ENCODE peak calls at places on chromosomes 7 and 10, in seven cellular contexts. One of them, this sample, is unnamed.

GRCh38 chr7:28239823-28240204 is 59.2 kb upstream of the JAZF1 start:
- DNase-seq in mesendoderm: no peak
- DNase-seq in right lobe of liver: no peak
- DNase-seq in heart left ventricle: no peak
- DNase-seq in MM.1S: no peak
- DNase-seq in tibial nerve: no peak
- DNase-seq in mammary epithelial cell: no peak
- DNase-seq in this sample: no peak

GRCh38 chr10:123445336-123445735 is 220.8 kb upstream of the GPR26 start:
- DNase-seq in tibial nerve: no peak
- DNase-seq in MM.1S: no peak
- DNase-seq in mammary epithelial cell: peak; percentile 8
- DNase-seq in mesendoderm: no peak
- DNase-seq in heart left ventricle: no peak
- DNase-seq in right lobe of liver: no peak
- DNase-seq in this sample: no peak

GRCh38 chr7:129771201-129771927 is 159.8 kb downstream of the NRF1 start:
- DNase-seq in MM.1S: no peak
- DNase-seq in tibial nerve: no peak
- DNase-seq in mammary epithelial cell: no peak
- DNase-seq in right lobe of liver: no peak
- DNase-seq in heart left ventricle: no peak
- DNase-seq in mesendoderm: no peak
- DNase-seq in this sample: no peak

GRCh38 chr7:76368190-76368589 is 9.4 kb upstream of the YWHAG start:
- DNase-seq in MM.1S: no peak
- DNase-seq in tibial nerve: no peak
- DNase-seq in mesendoderm: no peak
- DNase-seq in mammary epithelial cell: no peak
- DNase-seq in right lobe of liver: no peak
- DNase-seq in heart left ventricle: no peak
- DNase-seq in this sample: no peak

GRCh38 chr10:60388709-60389241 is 900 bp downstream of the ANK3 start:
- DNase-seq in MM.1S: no peak
- DNase-seq in mesendoderm: peak; percentile 21
- DNase-seq in right lobe of liver: no peak
- DNase-seq in heart left ventricle: no peak
- DNase-seq in mammary epithelial cell: no peak
- DNase-seq in tibial nerve: no peak
- DNase-seq in this sample: no peak

GRCh38 chr7:26743205-26743604 is 121.2 kb downstream of the SKAP2 start:
- DNase-seq in mammary epithelial cell: no peak
- DNase-seq in MM.1S: no peak
- DNase-seq in tibial nerve: no peak
- DNase-seq in heart left ventricle: no peak
- DNase-seq in right lobe of liver: no peak
- DNase-seq in mesendoderm: no peak
- DNase-seq in this sample: no peak

GRCh38 chr10:49297818-49298665 is 928 bp upstream of the C10orf71 start:
- DNase-seq in tibial nerve: no peak
- DNase-seq in mammary epithelial cell: no peak
- DNase-seq in right lobe of liver: no peak
- DNase-seq in heart left ventricle: no peak
- DNase-seq in MM.1S: no peak
- DNase-seq in mesendoderm: peak; percentile 91
- DNase-seq in this sample: no peak

GRCh38 chr7:46444266-46444665 is 523.2 kb upstream of the IGFBP3 start:
- DNase-seq in MM.1S: no peak
- DNase-seq in mesendoderm: no peak
- DNase-seq in tibial nerve: no peak
- DNase-seq in right lobe of liver: no peak
- DNase-seq in heart left ventricle: no peak
- DNase-seq in mammary epithelial cell: peak; percentile 35
- DNase-seq in this sample: no peak

GRCh38 chr7:103048833-103049232 is 25.8 kb downstream of the FBXL13 start:
- DNase-seq in heart left ventricle: no peak
- DNase-seq in mammary epithelial cell: peak; percentile 17
- DNase-seq in tibial nerve: no peak
- DNase-seq in MM.1S: no peak
- DNase-seq in right lobe of liver: no peak
- DNase-seq in mesendoderm: peak; percentile 62
- DNase-seq in this sample: no peak

GRCh38 chr7:30750574-30751256 is 1.2 kb upstream of the INMT start:
- DNase-seq in right lobe of liver: no peak
- DNase-seq in tibial nerve: peak; percentile 54
- DNase-seq in mammary epithelial cell: no peak
- DNase-seq in heart left ventricle: peak; percentile 82
- DNase-seq in MM.1S: no peak
- DNase-seq in mesendoderm: no peak
- DNase-seq in this sample: no peak

GRCh38 chr7:45456747-45457146 is 117.4 kb upstream of the ADCY1 start:
- DNase-seq in heart left ventricle: peak; percentile 7
- DNase-seq in mesendoderm: no peak
- DNase-seq in MM.1S: no peak
- DNase-seq in mammary epithelial cell: no peak
- DNase-seq in right lobe of liver: no peak
- DNase-seq in tibial nerve: no peak
- DNase-seq in this sample: no peak

GRCh38 chr7:47040795-47041194 is 541.1 kb downstream of the TNS3 start:
- DNase-seq in heart left ventricle: no peak
- DNase-seq in mesendoderm: no peak
- DNase-seq in right lobe of liver: no peak
- DNase-seq in MM.1S: no peak
- DNase-seq in tibial nerve: no peak
- DNase-seq in mammary epithelial cell: no peak
- DNase-seq in this sample: no peak

GRCh38 chr10:64014281-64014680 is 493.1 kb downstream of the REEP3 start:
- DNase-seq in right lobe of liver: no peak
- DNase-seq in MM.1S: peak; percentile 63
- DNase-seq in mesendoderm: peak; percentile 49
- DNase-seq in heart left ventricle: no peak
- DNase-seq in tibial nerve: no peak
- DNase-seq in mammary epithelial cell: no peak
- DNase-seq in this sample: no peak

GRCh38 chr7:78326189-78326588 is 527.6 kb downstream of the PHTF2 start:
- DNase-seq in mesendoderm: no peak
- DNase-seq in MM.1S: no peak
- DNase-seq in heart left ventricle: no peak
- DNase-seq in right lobe of liver: no peak
- DNase-seq in tibial nerve: no peak
- DNase-seq in mammary epithelial cell: peak; percentile 5
- DNase-seq in this sample: no peak

GRCh38 chr10:37125921-37126320 is 523 bp downstream of the ANKRD30A start:
- DNase-seq in tibial nerve: no peak
- DNase-seq in mesendoderm: no peak
- DNase-seq in mammary epithelial cell: no peak
- DNase-seq in right lobe of liver: no peak
- DNase-seq in MM.1S: no peak
- DNase-seq in heart left ventricle: no peak
- DNase-seq in this sample: no peak

GRCh38 chr10:37124532-37124931 is 866 bp upstream of the ANKRD30A start:
- DNase-seq in heart left ventricle: no peak
- DNase-seq in tibial nerve: no peak
- DNase-seq in right lobe of liver: no peak
- DNase-seq in MM.1S: no peak
- DNase-seq in mesendoderm: no peak
- DNase-seq in mammary epithelial cell: no peak
- DNase-seq in this sample: no peak

GRCh38 chr10:37125191-37125732 is at the start of gene ANKRD30A:
- DNase-seq in mammary epithelial cell: no peak
- DNase-seq in heart left ventricle: no peak
- DNase-seq in tibial nerve: no peak
- DNase-seq in right lobe of liver: no peak
- DNase-seq in MM.1S: no peak
- DNase-seq in mesendoderm: no peak
- DNase-seq in this sample: no peak
- H3K4me1 ChIP-seq in mammary epithelial cell: no peaks in the 10 kb centered on the region
- H3K4me1 ChIP-seq in heart left ventricle: no peaks in the 10 kb centered on the region
- H3K4me1 ChIP-seq in tibial nerve: no peaks in the 10 kb centered on the region
- H3K4me1 ChIP-seq in right lobe of liver: no peaks in the 10 kb centered on the region
- H3K4me1 ChIP-seq in MM.1S: no peaks in the 10 kb centered on the region
- H3K4me1 ChIP-seq in mesendoderm: no peaks in the 10 kb centered on the region
- H3K4me1 ChIP-seq in this sample: no peaks in the 10 kb centered on the region

GRCh38 chr7:91264083-91264923 is at the start of gene FZD1:
- DNase-seq in MM.1S: peak; percentile 97
- DNase-seq in heart left ventricle: peak; percentile 97
- DNase-seq in right lobe of liver: peak; percentile 96
- DNase-seq in mammary epithelial cell: peak; percentile 99
- DNase-seq in mesendoderm: peak; percentile 99
- DNase-seq in tibial nerve: peak; percentile 95
- DNase-seq in this sample: peak; percentile 96
- H3K4me1 ChIP-seq in MM.1S: peaks cover 6% of the 10 kb centered on the region
- H3K4me1 ChIP-seq in heart left ventricle: peaks cover 33% of the 10 kb centered on the region
- H3K4me1 ChIP-seq in right lobe of liver: no peaks in the 10 kb centered on the region
- H3K4me1 ChIP-seq in mammary epithelial cell: peaks cover 22% of the 10 kb centered on the region
- H3K4me1 ChIP-seq in mesendoderm: peaks cover 9% of the 10 kb centered on the region
- H3K4me1 ChIP-seq in tibial nerve: peaks cover 23% of the 10 kb centered on the region
- H3K4me1 ChIP-seq in this sample: peaks cover 5% of the 10 kb centered on the region

GRCh38 chr7:74475243-74475986 is 21.7 kb downstream of the GTF2IRD1 start:
- DNase-seq in tibial nerve: no peak
- DNase-seq in right lobe of liver: no peak
- DNase-seq in heart left ventricle: no peak
- DNase-seq in MM.1S: no peak
- DNase-seq in mammary epithelial cell: no peak
- DNase-seq in mesendoderm: no peak
- DNase-seq in this sample: no peak
- H3K4me1 ChIP-seq in tibial nerve: peaks cover 36% of the 10 kb centered on the region
- H3K4me1 ChIP-seq in right lobe of liver: no peaks in the 10 kb centered on the region
- H3K4me1 ChIP-seq in heart left ventricle: peaks cover 37% of the 10 kb centered on the region
- H3K4me1 ChIP-seq in MM.1S: no peaks in the 10 kb centered on the region
- H3K4me1 ChIP-seq in mammary epithelial cell: peaks cover 51% of the 10 kb centered on the region
- H3K4me1 ChIP-seq in mesendoderm: peaks cover 6% of the 10 kb centered on the region
- H3K4me1 ChIP-seq in this sample: peaks cover 42% of the 10 kb centered on the region

DNA sequence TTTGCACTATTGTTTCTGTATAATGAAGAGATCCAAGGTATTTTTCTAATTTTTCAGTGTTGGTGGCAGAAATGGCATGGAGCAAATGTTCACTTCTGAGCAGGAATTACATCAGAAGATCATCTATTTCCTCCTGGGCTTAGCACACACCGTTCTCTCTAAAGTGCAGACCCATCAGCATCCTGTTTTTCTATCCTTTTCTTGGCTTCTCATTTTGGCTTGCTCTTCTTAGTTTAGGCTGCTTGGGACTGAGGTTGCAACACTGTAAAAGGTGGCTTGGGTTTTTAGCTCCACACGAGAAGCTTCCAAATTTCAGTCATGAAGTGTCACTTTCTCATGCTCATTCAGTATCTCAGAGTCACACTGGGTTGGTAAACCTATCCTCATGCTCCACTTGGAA is 79.9 kb upstream of the SMIM30 start:
- DNase-seq in right lobe of liver: no peak
- DNase-seq in heart left ventricle: no peak
- DNase-seq in mammary epithelial cell: no peak
- DNase-seq in tibial nerve: no peak
- DNase-seq in MM.1S: no peak
- DNase-seq in mesendoderm: peak; percentile 34
- DNase-seq in this sample: no peak
- H3K4me1 ChIP-seq in right lobe of liver: no peaks in the 10 kb centered on the region
- H3K4me1 ChIP-seq in heart left ventricle: no peaks in the 10 kb centered on the region
- H3K4me1 ChIP-seq in mammary epithelial cell: peaks cover 7% of the 10 kb centered on the region
- H3K4me1 ChIP-seq in tibial nerve: no peaks in the 10 kb centered on the region
- H3K4me1 ChIP-seq in MM.1S: no peaks in the 10 kb centered on the region
- H3K4me1 ChIP-seq in mesendoderm: no peaks in the 10 kb centered on the region
- H3K4me1 ChIP-seq in this sample: peaks cover 7% of the 10 kb centered on the region

DNA sequence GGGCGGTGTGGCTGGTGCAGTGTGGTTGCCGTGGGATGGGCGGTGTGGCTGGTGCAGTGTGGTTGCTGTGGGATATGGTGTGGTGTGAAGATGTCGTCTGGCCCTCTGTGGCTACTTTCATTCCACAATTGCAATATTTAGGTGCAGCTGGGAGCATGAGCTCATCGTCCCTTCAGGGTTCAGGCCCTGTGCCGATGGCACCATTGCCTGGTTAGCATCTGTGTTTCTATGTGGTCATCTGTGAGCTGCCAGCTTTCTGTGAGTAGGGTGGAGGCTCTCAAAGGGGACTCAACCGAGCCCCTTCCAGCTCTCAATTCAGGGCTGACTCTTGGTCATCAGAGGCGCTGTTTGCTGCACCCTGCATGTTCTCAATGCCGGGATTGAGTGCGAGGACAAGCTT is 3.6 kb downstream of the ADGRA1 start:
- DNase-seq in heart left ventricle: no peak
- DNase-seq in mammary epithelial cell: no peak
- DNase-seq in tibial nerve: no peak
- DNase-seq in MM.1S: no peak
- DNase-seq in right lobe of liver: no peak
- DNase-seq in mesendoderm: no peak
- DNase-seq in this sample: no peak
- H3K4me1 ChIP-seq in heart left ventricle: no peaks in the 10 kb centered on the region
- H3K4me1 ChIP-seq in mammary epithelial cell: no peaks in the 10 kb centered on the region
- H3K4me1 ChIP-seq in tibial nerve: no peaks in the 10 kb centered on the region
- H3K4me1 ChIP-seq in MM.1S: no peaks in the 10 kb centered on the region
- H3K4me1 ChIP-seq in right lobe of liver: no peaks in the 10 kb centered on the region
- H3K4me1 ChIP-seq in mesendoderm: no peaks in the 10 kb centered on the region
- H3K4me1 ChIP-seq in this sample: no peaks in the 10 kb centered on the region

GRCh38 chr10:72353028-72353962 is 1.4 kb downstream of the DNAJB12 start:
- DNase-seq in MM.1S: no peak
- DNase-seq in right lobe of liver: no peak
- DNase-seq in mammary epithelial cell: peak; percentile 23
- DNase-seq in tibial nerve: no peak
- DNase-seq in heart left ventricle: no peak
- DNase-seq in mesendoderm: peak; percentile 67
- DNase-seq in this sample: no peak

GRCh38 chr10:72344932-72345331 is 9.8 kb downstream of the DNAJB12 start:
- DNase-seq in MM.1S: no peak
- DNase-seq in mesendoderm: no peak
- DNase-seq in right lobe of liver: peak; percentile 11
- DNase-seq in tibial nerve: no peak
- DNase-seq in mammary epithelial cell: no peak
- DNase-seq in heart left ventricle: no peak
- DNase-seq in this sample: no peak

GRCh38 chr10:72351479-72351878 is 3.2 kb downstream of the DNAJB12 start:
- DNase-seq in MM.1S: no peak
- DNase-seq in mammary epithelial cell: no peak
- DNase-seq in heart left ventricle: no peak
- DNase-seq in right lobe of liver: no peak
- DNase-seq in tibial nerve: no peak
- DNase-seq in mesendoderm: no peak
- DNase-seq in this sample: no peak

GRCh38 chr10:72348282-72348681 is 6.4 kb downstream of the DNAJB12 start:
- DNase-seq in MM.1S: no peak
- DNase-seq in mammary epithelial cell: no peak
- DNase-seq in tibial nerve: no peak
- DNase-seq in heart left ventricle: no peak
- DNase-seq in right lobe of liver: no peak
- DNase-seq in mesendoderm: no peak
- DNase-seq in this sample: no peak

DNA sequence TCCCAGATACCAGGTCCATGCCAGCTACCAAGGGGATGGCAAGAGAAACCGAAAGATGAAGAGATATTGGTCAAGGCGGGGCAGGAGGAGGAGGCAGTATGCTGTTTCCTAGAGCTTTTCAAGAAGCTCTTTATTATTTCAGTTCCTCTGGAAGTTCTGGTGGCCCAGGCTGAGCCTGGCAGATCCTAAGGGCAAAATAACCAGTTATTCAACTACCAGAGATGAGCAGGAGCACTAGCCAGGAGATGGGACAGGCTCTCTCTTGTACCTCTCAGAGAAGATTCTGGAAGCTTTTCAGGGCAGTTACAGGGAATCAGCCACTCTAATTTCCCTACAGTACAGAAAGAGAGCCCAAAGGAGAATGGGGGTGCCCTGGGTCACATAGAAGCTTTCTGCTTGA is 5.3 kb downstream of the DNAJB12 start:
- DNase-seq in tibial nerve: no peak
- DNase-seq in mesendoderm: no peak
- DNase-seq in heart left ventricle: no peak
- DNase-seq in MM.1S: no peak
- DNase-seq in mammary epithelial cell: no peak
- DNase-seq in right lobe of liver: no peak
- DNase-seq in this sample: no peak
- H3K4me1 ChIP-seq in tibial nerve: peaks cover 27% of the 10 kb centered on the region
- H3K4me1 ChIP-seq in mesendoderm: peaks cover 4% of the 10 kb centered on the region
- H3K4me1 ChIP-seq in heart left ventricle: peaks cover 31% of the 10 kb centered on the region
- H3K4me1 ChIP-seq in MM.1S: peaks cover 6% of the 10 kb centered on the region
- H3K4me1 ChIP-seq in mammary epithelial cell: peaks cover 12% of the 10 kb centered on the region
- H3K4me1 ChIP-seq in right lobe of liver: no peaks in the 10 kb centered on the region
- H3K4me1 ChIP-seq in this sample: peaks cover 6% of the 10 kb centered on the region